ENCODE peak calls at places on chromosomes 13 and 19, in seven cellular contexts. K, P, L, H, Y, E and Q are unnamed samples.

GRCh38 chr13:113550453-113550852 is 34.1 kb upstream of the TFDP1 start:
- DNase-seq in H (no peak), P (no peak), E (no peak), L (no peak), Y (no peak), K (no peak), Q (no peak)

GRCh38 chr19:53884256-53884655 is 2.3 kb downstream of the PRKCG start:
- DNase-seq in K (no peak), Y (no peak), L (no peak), P (no peak), H (no peak), E (no peak), Q (no peak)

GRCh38 chr13:46355906-46356305 is 31.1 kb downstream of the RUBCNL start:
- DNase-seq in H (no peak), K (no peak), P (no peak), L (no peak), E (peak), Y (no peak), Q (peak)

GRCh38 chr19:5899728-5900526 is 3.7 kb downstream of the NDUFA11 start:
- DNase-seq in L (no peak), E (no peak), Y (no peak), P (no peak), H (no peak), K (no peak), Q (no peak)

GRCh38 chr13:20633802-20634201 is 66.8 kb downstream of the IFT88 start:
- DNase-seq in P (no peak), H (no peak), Y (no peak), L (no peak), E (no peak), K (no peak), Q (no peak)

GRCh38 chr19:16106121-16106520 is 5.6 kb upstream of the RAB8A start:
- DNase-seq in Y (no peak), E (peak), K (no peak), P (no peak), H (no peak), L (no peak), Q (peak)

GRCh38 chr13:30821421-30821820 is 84.7 kb upstream of the MEDAG start:
- DNase-seq in P (no peak), L (no peak), K (no peak), Y (no peak), E (no peak), H (no peak), Q (no peak)

GRCh38 chr13:102580552-102581169 is 16.1 kb upstream of the TPP2 start:
- DNase-seq in Y (no peak), P (peak), H (peak), E (peak), L (no peak), K (no peak), Q (peak)

GRCh38 chr19:49930483-49931011 is 1.2 kb upstream of the NUP62 start:
- DNase-seq in Y (peak), K (no peak), H (no peak), L (no peak), P (no peak), E (peak), Q (no peak)

GRCh38 chr13:97753942-97754670 is 199.4 kb upstream of the IPO5 start:
- DNase-seq in L (no peak), K (no peak), E (no peak), H (no peak), P (no peak), Y (no peak), Q (no peak)